ENCODE peak calls at places on chromosomes 6 and 20, in nine cellular contexts. G is lower lobe of right lung, N is fibroblast of lung, D is epithelial cell of proximal tubule, J is AG04449, R is AG04450, H is coronary artery, E is AG09309, A is fibroblast of mammary gland. P is an unnamed sample.

GRCh38 chr6:29602564-29603361 is 17.8 kb downstream of the OR2H2 start:
- DNase-seq in D (no peak), N (peak), A (no peak), J (no peak), R (peak), E (no peak), G (no peak), H (no peak), P (no peak)

GRCh38 chr6:139625081-139625939 is 250.9 kb upstream of the CITED2 start:
- DNase-seq in E (no peak), N (no peak), R (no peak), H (no peak), A (no peak), J (no peak), G (no peak), D (no peak), P (no peak)

GRCh38 chr6:133648576-133648975 is 240.3 kb upstream of the TCF21 start:
- DNase-seq in D (no peak), J (no peak), A (no peak), G (no peak), H (no peak), N (peak), R (no peak), E (no peak), P (no peak)

GRCh38 chr6:157791461-157791860 is 31.6 kb upstream of the SNX9 start:
- DNase-seq in H (no peak), R (no peak), J (no peak), N (no peak), A (no peak), D (no peak), G (no peak), E (no peak), P (no peak)

GRCh38 chr6:126145386-126145785 is 159.0 kb downstream of the TRMT11 start:
- DNase-seq in R (no peak), D (no peak), E (no peak), A (no peak), N (no peak), G (no peak), J (no peak), H (no peak), P (no peak)

GRCh38 chr6:36028088-36028886 is 679 bp downstream of the MAPK14 start:
- DNase-seq in G (peak), H (peak), A (peak), N (peak), E (no peak), D (no peak), R (no peak), J (no peak), P (no peak)

GRCh38 chr6:3283241-3283640 is 24.5 kb downstream of the PSMG4 start:
- DNase-seq in H (no peak), D (no peak), N (no peak), A (no peak), J (no peak), E (no peak), R (no peak), G (no peak), P (no peak)

GRCh38 chr20:20594171-20594530 is 118.3 kb downstream of the RALGAPA2 start:
- DNase-seq in N (peak), A (peak), G (no peak), E (no peak), H (no peak), D (no peak), R (no peak), J (no peak), P (no peak)

GRCh38 chr20:48051810-48052491 is 266.7 kb upstream of the SULF2 start:
- DNase-seq in N (peak), D (no peak), G (no peak), A (peak), J (peak), E (peak), R (no peak), H (no peak), P (peak)

GRCh38 chr6:3032986-3033385 is 33.3 kb downstream of the NQO2 start:
- DNase-seq in N (peak), H (no peak), E (no peak), R (no peak), A (peak), G (no peak), J (no peak), D (peak), P (no peak)

GRCh38 chr6:21596379-21597242 is 3.1 kb downstream of the SOX4 start:
- DNase-seq in D (no peak), H (peak), N (peak), E (no peak), A (peak), R (no peak), G (peak), J (no peak), P (no peak)

GRCh38 chr6:42136508-42137191 is 5.8 kb downstream of the C6orf132 start:
- DNase-seq in J (no peak), D (peak), E (no peak), H (no peak), N (peak), A (peak), R (peak), G (no peak), P (no peak)

GRCh38 chr6:8027965-8028651 is 36.1 kb downstream of the BLOC1S5 start:
- DNase-seq in E (no peak), D (no peak), A (peak), H (no peak), R (no peak), J (no peak), N (peak), G (no peak), P (no peak)

GRCh38 chr6:12485226-12485764 is 195.1 kb downstream of the EDN1 start:
- DNase-seq in R (no peak), J (no peak), G (no peak), N (no peak), A (no peak), H (no peak), D (no peak), E (no peak), P (no peak)

GRCh38 chr20:17471606-17472187 is 59.5 kb downstream of the BFSP1 start:
- DNase-seq in J (no peak), A (no peak), E (no peak), D (no peak), G (no peak), R (no peak), N (no peak), H (no peak), P (no peak)

GRCh38 chr6:35025241-35026188 is 115.6 kb downstream of the TCP11 start:
- DNase-seq in E (no peak), R (no peak), G (no peak), J (no peak), D (no peak), N (no peak), A (peak), H (no peak), P (no peak)

GRCh38 chr20:44151621-44152416 is 35.2 kb downstream of the JPH2 start:
- DNase-seq in D (no peak), J (no peak), E (no peak), N (peak), R (no peak), G (no peak), A (no peak), H (peak), P (peak)

GRCh38 chr20:46330072-46330763 is 21.9 kb upstream of the CDH22 start:
- DNase-seq in R (no peak), A (no peak), H (no peak), J (no peak), E (no peak), G (no peak), D (no peak), N (no peak), P (no peak)

GRCh38 chr6:135812085-135812526 is 39.4 kb upstream of the PDE7B start:
- DNase-seq in E (no peak), D (no peak), J (peak), G (no peak), A (peak), H (no peak), R (no peak), N (peak), P (no peak)

GRCh38 chr6:15417811-15418210 is 171.9 kb downstream of the JARID2 start:
- DNase-seq in G (no peak), N (peak), A (peak), E (no peak), J (no peak), D (no peak), H (no peak), R (peak), P (no peak)

GRCh38 chr6:5084787-5085637 is at the start of gene PPP1R3G:
- DNase-seq in D (no peak), G (peak), H (no peak), R (no peak), A (peak), E (no peak), J (peak), N (peak), P (no peak)

DNA sequence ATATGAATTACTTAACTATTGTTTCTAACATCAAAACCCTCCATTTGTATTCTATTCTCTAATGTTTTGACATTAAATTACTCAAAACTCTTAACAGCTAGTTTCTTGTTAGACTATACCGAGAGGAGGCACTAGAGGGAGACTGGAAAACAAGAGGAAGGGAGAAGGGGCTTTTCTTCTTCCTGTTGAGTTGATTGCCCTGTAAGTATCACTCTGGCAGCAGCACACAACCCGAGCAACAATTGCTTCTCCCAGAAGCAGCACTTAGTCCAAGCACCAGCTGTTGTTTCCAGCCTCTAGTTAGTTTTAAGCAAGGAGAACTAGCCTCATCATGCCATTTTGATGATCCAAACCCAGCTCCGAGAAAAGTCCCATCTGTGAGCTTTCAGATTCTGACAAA is 603.8 kb downstream of the PRKN start:
- DNase-seq in N (no peak), E (no peak), H (no peak), R (no peak), D (no peak), A (peak), G (no peak), J (no peak), P (no peak)
- TF ChIP-seq CTCF in N (no peak), E (no peak), H (no peak), R (peak), D (peak), A (peak), G (no peak), J (no peak), P (peak)

GRCh38 chr20:62923669-62924566 is 2.4 kb downstream of the DIDO1 start:
- DNase-seq in G (no peak), A (no peak), J (no peak), N (no peak), H (no peak), R (no peak), D (no peak), E (no peak), P (no peak)
- H3K4me3 ChIP-seq in G (peak), A (peak), J (peak), N (peak), H (peak), R (peak), D (peak), E (peak), P (peak)

GRCh38 chr6:131910219-131910589 is 41.0 kb downstream of the CCN2 start:
- DNase-seq in G (no peak), H (no peak), J (no peak), N (no peak), R (no peak), A (no peak), E (no peak), D (no peak), P (no peak)
- TF ChIP-seq CTCF in G (no peak), H (peak), J (no peak), N (no peak), R (no peak), A (no peak), E (no peak), D (no peak), P (no peak)

GRCh38 chr6:170089937-170090335 is 200.9 kb downstream of the DLL1 start:
- DNase-seq in H (peak), N (no peak), A (peak), R (no peak), G (peak), J (no peak), D (no peak), E (no peak), P (no peak)
- H3K4me3 ChIP-seq in H (no peak), N (no peak), A (no peak), R (no peak), G (no peak), J (no peak), D (no peak), E (no peak), P (no peak)

GRCh38 chr6:63872233-63872632 is 236.6 kb downstream of the PHF3 start:
- DNase-seq in A (no peak), E (no peak), J (no peak), G (no peak), H (no peak), R (no peak), D (no peak), N (no peak), P (no peak)
- TF ChIP-seq CTCF in A (peak), E (no peak), J (no peak), G (no peak), H (no peak), R (peak), D (no peak), N (no peak), P (no peak)

DNA sequence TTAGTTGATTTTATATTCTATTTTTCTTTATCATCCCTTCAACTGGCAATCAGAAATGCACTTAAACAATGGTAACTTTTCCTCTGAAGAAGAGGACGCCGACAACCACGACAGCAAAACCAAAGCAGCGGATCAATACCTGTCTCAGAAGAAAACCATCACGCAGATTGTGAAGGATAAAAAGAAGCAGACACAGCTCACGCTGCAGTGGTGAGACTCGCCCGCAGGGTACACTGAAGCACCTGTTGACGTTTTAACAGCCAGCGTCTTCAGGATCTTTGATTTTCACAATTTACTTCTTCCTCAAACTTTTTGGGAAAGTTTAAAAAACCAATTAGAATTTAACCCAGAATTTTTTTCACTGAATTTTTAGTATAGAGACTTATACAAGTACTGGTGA is 701 bp downstream of the RFX6 start:
- DNase-seq in G (no peak), N (no peak), A (no peak), H (no peak), J (no peak), D (no peak), R (no peak), E (no peak), P (no peak)
- H3K4me3 ChIP-seq in G (no peak), N (no peak), A (no peak), H (no peak), J (no peak), D (no peak), R (no peak), E (no peak), P (no peak)

DNA sequence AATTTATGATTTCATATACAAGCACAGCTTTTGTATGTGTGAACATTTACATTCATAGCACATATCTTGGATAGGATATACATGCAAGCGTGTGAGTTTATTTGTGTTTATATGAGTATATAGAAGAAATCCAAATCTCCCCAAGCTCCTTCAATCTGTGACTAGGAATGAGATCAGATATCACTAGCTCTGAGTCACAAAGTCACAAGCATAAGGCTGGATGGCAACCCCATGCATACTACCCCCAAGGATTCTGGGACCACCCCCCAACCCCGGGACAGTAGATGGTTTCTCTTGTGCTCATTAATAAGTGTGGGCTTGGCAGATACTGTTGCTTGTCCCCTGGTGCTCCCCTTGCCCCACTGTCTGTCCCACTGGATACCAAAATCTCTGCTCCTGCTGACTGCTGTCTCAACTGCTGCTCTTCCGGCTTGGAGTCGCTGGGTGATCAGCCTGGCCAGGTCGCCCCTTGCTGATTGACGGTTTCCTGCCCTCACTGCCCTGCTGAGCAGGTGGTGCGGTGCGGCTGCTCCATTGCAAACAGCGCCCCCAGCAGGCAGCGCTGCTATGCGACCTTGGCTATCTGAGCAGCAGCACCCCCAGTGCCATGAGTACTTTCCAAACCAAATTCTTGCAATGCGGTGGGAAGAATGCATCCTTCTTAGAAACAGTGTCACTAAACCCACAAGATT is 279.4 kb downstream of the CD83 start:
- DNase-seq in H (no peak), N (peak), J (no peak), D (no peak), G (peak), E (no peak), R (peak), A (peak), P (no peak)
- TF ChIP-seq CTCF in H (no peak), N (peak), J (no peak), D (peak), G (peak), E (peak), R (peak), A (peak), P (peak)